ENCODE peak calls at places on chromosomes 5 and 9, in nine cellular contexts. One of them, this sample, is unnamed.

GRCh38 chr9:127626752-127627493 is 14.8 kb downstream of the STXBP1 start:
- DNase-seq in GM23248: no peak
- DNase-seq in tibial artery: no peak
- DNase-seq in CD4-positive, CD25-positive, alpha-beta regulatory T cell: no peak
- DNase-seq in uterus: no peak
- DNase-seq in GM23338: no peak
- DNase-seq in Peyer's patch: no peak
- DNase-seq in CD8-positive, alpha-beta memory T cell: no peak
- DNase-seq in body of pancreas: no peak
- DNase-seq in this sample: no peak

GRCh38 chr5:151155777-151156731 is 1.5 kb downstream of the ANXA6 start:
- DNase-seq in GM23248: peak; percentile 75
- DNase-seq in tibial artery: no peak
- DNase-seq in CD4-positive, CD25-positive, alpha-beta regulatory T cell: peak; percentile 55
- DNase-seq in uterus: peak; percentile 31
- DNase-seq in GM23338: no peak
- DNase-seq in Peyer's patch: peak; percentile 47
- DNase-seq in CD8-positive, alpha-beta memory T cell: no peak
- DNase-seq in body of pancreas: peak; percentile 44
- DNase-seq in this sample: no peak

GRCh38 chr9:115604831-115605483 is 487.0 kb upstream of the TNC start:
- DNase-seq in GM23248: peak; percentile 95
- DNase-seq in tibial artery: no peak
- DNase-seq in CD4-positive, CD25-positive, alpha-beta regulatory T cell: no peak
- DNase-seq in uterus: no peak
- DNase-seq in GM23338: no peak
- DNase-seq in Peyer's patch: no peak
- DNase-seq in CD8-positive, alpha-beta memory T cell: no peak
- DNase-seq in body of pancreas: no peak
- DNase-seq in this sample: no peak

GRCh38 chr9:116941266-116941665 is 254.2 kb downstream of the TRIM32 start:
- DNase-seq in GM23248: no peak
- DNase-seq in tibial artery: no peak
- DNase-seq in CD4-positive, CD25-positive, alpha-beta regulatory T cell: no peak
- DNase-seq in uterus: no peak
- DNase-seq in GM23338: no peak
- DNase-seq in Peyer's patch: no peak
- DNase-seq in CD8-positive, alpha-beta memory T cell: no peak
- DNase-seq in body of pancreas: no peak
- DNase-seq in this sample: no peak

GRCh38 chr9:12652973-12653372 is 40.2 kb upstream of the TYRP1 start:
- DNase-seq in GM23248: no peak
- DNase-seq in tibial artery: no peak
- DNase-seq in CD4-positive, CD25-positive, alpha-beta regulatory T cell: no peak
- DNase-seq in uterus: no peak
- DNase-seq in GM23338: no peak
- DNase-seq in Peyer's patch: no peak
- DNase-seq in CD8-positive, alpha-beta memory T cell: no peak
- DNase-seq in body of pancreas: no peak
- DNase-seq in this sample: no peak

GRCh38 chr5:171622010-171622409 is 163.6 kb upstream of the SMIM23 start:
- DNase-seq in GM23248: peak; percentile 8
- DNase-seq in tibial artery: no peak
- DNase-seq in CD4-positive, CD25-positive, alpha-beta regulatory T cell: no peak
- DNase-seq in uterus: no peak
- DNase-seq in GM23338: no peak
- DNase-seq in Peyer's patch: no peak
- DNase-seq in CD8-positive, alpha-beta memory T cell: no peak
- DNase-seq in body of pancreas: no peak
- DNase-seq in this sample: no peak

GRCh38 chr5:56838409-56839039 is 23.2 kb downstream of the MAP3K1 start:
- DNase-seq in GM23248: peak; percentile 76
- DNase-seq in tibial artery: no peak
- DNase-seq in CD4-positive, CD25-positive, alpha-beta regulatory T cell: peak; percentile 79
- DNase-seq in uterus: no peak
- DNase-seq in GM23338: peak; percentile 60
- DNase-seq in Peyer's patch: no peak
- DNase-seq in CD8-positive, alpha-beta memory T cell: no peak
- DNase-seq in body of pancreas: peak; percentile 32
- DNase-seq in this sample: no peak

GRCh38 chr9:109117856-109118801 is 1.6 kb downstream of the TMEM245 start:
- DNase-seq in GM23248: peak; percentile 62
- DNase-seq in tibial artery: peak; percentile 59
- DNase-seq in CD4-positive, CD25-positive, alpha-beta regulatory T cell: peak; percentile 85
- DNase-seq in uterus: no peak
- DNase-seq in GM23338: peak; percentile 34
- DNase-seq in Peyer's patch: no peak
- DNase-seq in CD8-positive, alpha-beta memory T cell: peak; percentile 67
- DNase-seq in body of pancreas: peak; percentile 48
- DNase-seq in this sample: no peak

GRCh38 chr5:132003170-132003744 is 8.2 kb downstream of the ACSL6 start:
- DNase-seq in GM23248: peak; percentile 26
- DNase-seq in tibial artery: no peak
- DNase-seq in CD4-positive, CD25-positive, alpha-beta regulatory T cell: no peak
- DNase-seq in uterus: no peak
- DNase-seq in GM23338: peak; percentile 72
- DNase-seq in Peyer's patch: no peak
- DNase-seq in CD8-positive, alpha-beta memory T cell: no peak
- DNase-seq in body of pancreas: peak; percentile 47
- DNase-seq in this sample: no peak

GRCh38 chr9:128523199-128523925 is 18.8 kb downstream of the GLE1 start:
- DNase-seq in GM23248: peak; percentile 58
- DNase-seq in tibial artery: no peak
- DNase-seq in CD4-positive, CD25-positive, alpha-beta regulatory T cell: no peak
- DNase-seq in uterus: peak; percentile 24
- DNase-seq in GM23338: peak; percentile 26
- DNase-seq in Peyer's patch: no peak
- DNase-seq in CD8-positive, alpha-beta memory T cell: no peak
- DNase-seq in body of pancreas: peak; percentile 16
- DNase-seq in this sample: no peak

GRCh38 chr9:133251773-133252172 is 23.2 kb downstream of the ABO start:
- DNase-seq in GM23248: no peak
- DNase-seq in tibial artery: no peak
- DNase-seq in CD4-positive, CD25-positive, alpha-beta regulatory T cell: peak; percentile 12
- DNase-seq in uterus: no peak
- DNase-seq in GM23338: no peak
- DNase-seq in Peyer's patch: no peak
- DNase-seq in CD8-positive, alpha-beta memory T cell: no peak
- DNase-seq in body of pancreas: no peak
- DNase-seq in this sample: no peak
- H3K27ac ChIP-seq in GM23248: no peak overlapping the region
- H3K27ac ChIP-seq in tibial artery: no peak overlapping the region
- H3K27ac ChIP-seq in CD4-positive, CD25-positive, alpha-beta regulatory T cell: no peak overlapping the region
- H3K27ac ChIP-seq in uterus: no peak overlapping the region
- H3K27ac ChIP-seq in GM23338: no peak overlapping the region
- H3K27ac ChIP-seq in Peyer's patch: peak overlapping the region; percentile 82
- H3K27ac ChIP-seq in CD8-positive, alpha-beta memory T cell: no peak overlapping the region
- H3K27ac ChIP-seq in body of pancreas: no peak overlapping the region
- H3K27ac ChIP-seq in this sample: no peak overlapping the region

DNA sequence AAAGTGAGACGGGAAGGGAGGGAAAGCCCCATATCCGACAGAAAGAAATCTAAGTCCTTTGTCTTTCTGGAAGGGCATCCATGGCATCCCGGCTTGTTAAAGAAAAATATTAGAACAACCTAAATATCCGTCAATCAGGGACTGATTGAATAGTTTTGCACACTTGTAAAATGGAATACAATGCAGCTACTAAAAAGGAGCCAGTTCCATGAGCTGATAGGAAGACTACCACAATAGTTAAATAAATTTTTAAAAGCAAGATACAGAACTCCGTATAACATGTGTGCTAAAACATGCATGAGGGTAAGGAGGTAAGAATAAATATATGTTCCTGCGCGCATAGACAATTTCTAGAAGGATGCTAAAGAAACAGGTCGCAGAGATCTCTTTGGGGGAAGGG is 12.8 kb upstream of the GNPDA1 start:
- DNase-seq in GM23248: no peak
- DNase-seq in tibial artery: no peak
- DNase-seq in CD4-positive, CD25-positive, alpha-beta regulatory T cell: no peak
- DNase-seq in uterus: no peak
- DNase-seq in GM23338: no peak
- DNase-seq in Peyer's patch: no peak
- DNase-seq in CD8-positive, alpha-beta memory T cell: no peak
- DNase-seq in body of pancreas: no peak
- DNase-seq in this sample: no peak
- H3K4me3 ChIP-seq in GM23248: peak overlapping the region; percentile 73
- H3K4me3 ChIP-seq in tibial artery: peak overlapping the region; percentile 55
- H3K4me3 ChIP-seq in CD4-positive, CD25-positive, alpha-beta regulatory T cell: peak overlapping the region; percentile 90
- H3K4me3 ChIP-seq in uterus: no peak overlapping the region
- H3K4me3 ChIP-seq in GM23338: peak overlapping the region; percentile 52
- H3K4me3 ChIP-seq in Peyer's patch: no peak overlapping the region
- H3K4me3 ChIP-seq in CD8-positive, alpha-beta memory T cell: peak overlapping the region; percentile 54
- H3K4me3 ChIP-seq in body of pancreas: no peak overlapping the region
- H3K4me3 ChIP-seq in this sample: peak overlapping the region; percentile 68

DNA sequence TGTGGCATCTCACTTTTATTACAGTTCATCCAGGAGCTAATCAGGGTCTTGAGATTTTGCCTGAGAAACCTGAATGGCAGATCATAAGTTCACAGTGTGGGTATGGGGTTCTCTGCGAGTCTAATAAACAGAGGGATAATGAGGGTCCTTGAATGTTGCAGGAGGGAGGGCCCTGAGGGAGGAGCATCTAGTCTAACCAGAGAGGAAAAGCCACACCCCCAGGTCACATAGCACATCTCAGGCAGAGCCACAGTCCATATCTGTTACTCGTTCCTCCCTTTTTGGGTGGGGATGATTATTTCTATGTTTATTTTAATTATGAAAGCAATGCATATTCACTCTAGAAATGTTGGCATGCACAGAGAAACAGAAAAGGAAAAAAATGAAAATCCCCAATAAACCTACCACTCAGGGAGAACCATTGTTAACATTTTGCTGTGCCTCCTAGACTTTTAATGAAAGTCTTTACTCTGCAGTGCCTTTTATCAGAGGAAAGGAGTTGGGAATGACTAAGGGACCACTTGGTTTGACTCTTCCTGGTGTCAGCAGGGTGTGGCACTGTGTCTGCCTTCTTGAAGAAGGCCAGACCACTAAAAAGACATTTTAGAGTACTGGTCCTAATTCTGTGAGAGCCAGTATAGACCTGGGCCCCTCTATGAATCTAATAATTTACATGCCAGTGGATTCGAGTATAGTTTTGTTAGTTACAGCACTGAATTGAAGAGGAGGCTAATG is 2.8 kb downstream of the GALNT12 start:
- DNase-seq in GM23248: peak; percentile 68
- DNase-seq in tibial artery: no peak
- DNase-seq in CD4-positive, CD25-positive, alpha-beta regulatory T cell: no peak
- DNase-seq in uterus: no peak
- DNase-seq in GM23338: no peak
- DNase-seq in Peyer's patch: no peak
- DNase-seq in CD8-positive, alpha-beta memory T cell: no peak
- DNase-seq in body of pancreas: no peak
- DNase-seq in this sample: no peak
- H3K27ac ChIP-seq in GM23248: peak overlapping the region; percentile 61
- H3K27ac ChIP-seq in tibial artery: no peak overlapping the region
- H3K27ac ChIP-seq in CD4-positive, CD25-positive, alpha-beta regulatory T cell: no peak overlapping the region
- H3K27ac ChIP-seq in uterus: no peak overlapping the region
- H3K27ac ChIP-seq in GM23338: no peak overlapping the region
- H3K27ac ChIP-seq in Peyer's patch: no peak overlapping the region
- H3K27ac ChIP-seq in CD8-positive, alpha-beta memory T cell: no peak overlapping the region
- H3K27ac ChIP-seq in body of pancreas: peak overlapping the region; percentile 56
- H3K27ac ChIP-seq in this sample: no peak overlapping the region

GRCh38 chr5:111775224-111775623 is 18.2 kb upstream of the NREP start:
- DNase-seq in GM23248: peak; percentile 29
- DNase-seq in tibial artery: no peak
- DNase-seq in CD4-positive, CD25-positive, alpha-beta regulatory T cell: no peak
- DNase-seq in uterus: no peak
- DNase-seq in GM23338: no peak
- DNase-seq in Peyer's patch: no peak
- DNase-seq in CD8-positive, alpha-beta memory T cell: no peak
- DNase-seq in body of pancreas: no peak
- DNase-seq in this sample: no peak
- H3K4me3 ChIP-seq in GM23248: no peak overlapping the region
- H3K4me3 ChIP-seq in tibial artery: no peak overlapping the region
- H3K4me3 ChIP-seq in CD4-positive, CD25-positive, alpha-beta regulatory T cell: no peak overlapping the region
- H3K4me3 ChIP-seq in uterus: no peak overlapping the region
- H3K4me3 ChIP-seq in GM23338: no peak overlapping the region
- H3K4me3 ChIP-seq in Peyer's patch: no peak overlapping the region
- H3K4me3 ChIP-seq in CD8-positive, alpha-beta memory T cell: no peak overlapping the region
- H3K4me3 ChIP-seq in body of pancreas: no peak overlapping the region
- H3K4me3 ChIP-seq in this sample: no peak overlapping the region

GRCh38 chr5:58149750-58150149 is 310.1 kb downstream of the PLK2 start:
- DNase-seq in GM23248: no peak
- DNase-seq in tibial artery: no peak
- DNase-seq in CD4-positive, CD25-positive, alpha-beta regulatory T cell: no peak
- DNase-seq in uterus: no peak
- DNase-seq in GM23338: no peak
- DNase-seq in Peyer's patch: no peak
- DNase-seq in CD8-positive, alpha-beta memory T cell: no peak
- DNase-seq in body of pancreas: no peak
- DNase-seq in this sample: no peak

GRCh38 chr5:58150936-58151335 is 308.9 kb downstream of the PLK2 start:
- DNase-seq in GM23248: no peak
- DNase-seq in tibial artery: no peak
- DNase-seq in CD4-positive, CD25-positive, alpha-beta regulatory T cell: no peak
- DNase-seq in uterus: no peak
- DNase-seq in GM23338: no peak
- DNase-seq in Peyer's patch: no peak
- DNase-seq in CD8-positive, alpha-beta memory T cell: no peak
- DNase-seq in body of pancreas: no peak
- DNase-seq in this sample: no peak

GRCh38 chr5:58151414-58151813 is 308.5 kb downstream of the PLK2 start:
- DNase-seq in GM23248: no peak
- DNase-seq in tibial artery: no peak
- DNase-seq in CD4-positive, CD25-positive, alpha-beta regulatory T cell: no peak
- DNase-seq in uterus: no peak
- DNase-seq in GM23338: no peak
- DNase-seq in Peyer's patch: no peak
- DNase-seq in CD8-positive, alpha-beta memory T cell: no peak
- DNase-seq in body of pancreas: no peak
- DNase-seq in this sample: no peak

GRCh38 chr5:58148366-58148765 is 311.5 kb downstream of the PLK2 start:
- DNase-seq in GM23248: no peak
- DNase-seq in tibial artery: no peak
- DNase-seq in CD4-positive, CD25-positive, alpha-beta regulatory T cell: no peak
- DNase-seq in uterus: no peak
- DNase-seq in GM23338: no peak
- DNase-seq in Peyer's patch: no peak
- DNase-seq in CD8-positive, alpha-beta memory T cell: no peak
- DNase-seq in body of pancreas: no peak
- DNase-seq in this sample: no peak

DNA sequence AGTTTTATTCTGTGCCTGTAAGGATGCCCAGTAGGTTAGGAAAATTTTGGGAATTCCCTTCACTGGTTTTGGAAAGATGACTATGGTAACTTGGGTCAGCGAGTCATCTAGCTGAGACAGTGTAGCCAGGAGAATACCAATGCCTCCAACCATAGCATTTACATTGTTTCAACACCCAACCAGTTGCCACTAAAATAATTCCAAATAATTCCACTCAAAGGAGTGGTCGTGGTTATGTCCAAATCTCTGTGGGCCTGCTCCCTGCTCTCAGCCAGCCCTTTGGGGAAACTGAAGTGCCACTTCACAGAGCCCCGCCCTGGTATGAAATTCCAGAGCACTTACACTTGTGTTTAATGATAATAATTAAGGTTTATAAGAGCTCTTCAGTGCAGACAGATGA is 310.5 kb downstream of the PLK2 start:
- DNase-seq in GM23248: peak; percentile 60
- DNase-seq in tibial artery: no peak
- DNase-seq in CD4-positive, CD25-positive, alpha-beta regulatory T cell: no peak
- DNase-seq in uterus: no peak
- DNase-seq in GM23338: no peak
- DNase-seq in Peyer's patch: no peak
- DNase-seq in CD8-positive, alpha-beta memory T cell: no peak
- DNase-seq in body of pancreas: no peak
- DNase-seq in this sample: no peak
- H3K27ac ChIP-seq in GM23248: no peak overlapping the region
- H3K27ac ChIP-seq in tibial artery: no peak overlapping the region
- H3K27ac ChIP-seq in CD4-positive, CD25-positive, alpha-beta regulatory T cell: no peak overlapping the region
- H3K27ac ChIP-seq in uterus: no peak overlapping the region
- H3K27ac ChIP-seq in GM23338: no peak overlapping the region
- H3K27ac ChIP-seq in Peyer's patch: no peak overlapping the region
- H3K27ac ChIP-seq in CD8-positive, alpha-beta memory T cell: no peak overlapping the region
- H3K27ac ChIP-seq in body of pancreas: no peak overlapping the region
- H3K27ac ChIP-seq in this sample: no peak overlapping the region